ENCODE peak calls at places on chromosome 20, in ten cellular contexts. N is psoas muscle; E is brain microvascular endothelial cell; I is tibial nerve; V is bronchial epithelial cell; X is body of pancreas; Y is GM23338; G is activated CD8-positive, alpha-beta T cell treated with anti-CD3 and anti-CD28 coated beads for 36 hours; C is HFF-Myc; F is A549. D is an unnamed sample.

GRCh38 chr20:11156922-11157321 is 483.1 kb upstream of the JAG1 start:
- DNase-seq in N (no peak), E (no peak), I (no peak), V (peak; percentile 12), X (no peak), Y (no peak), G (no peak), C (no peak), F (no peak), D (no peak)

GRCh38 chr20:37566590-37567330 is 39.1 kb upstream of the BLCAP start:
- DNase-seq in N (no peak), E (no peak), I (no peak), V (no peak), X (no peak), Y (no peak), G (no peak), C (no peak), F (no peak), D (no peak)

GRCh38 chr20:9889270-9889981 is 50.5 kb upstream of the PAK5 start:
- DNase-seq in N (no peak), E (no peak), I (no peak), V (no peak), X (no peak), Y (no peak), G (no peak), C (no peak), F (no peak), D (no peak)

GRCh38 chr20:39338977-39339376 is 376.8 kb downstream of the DHX35 start:
- DNase-seq in N (no peak), E (no peak), I (peak; percentile 20), V (peak; percentile 2), X (no peak), Y (no peak), G (no peak), C (no peak), F (no peak), D (no peak)

GRCh38 chr20:46031701-46032254 is 2.8 kb downstream of the SLC12A5 start:
- DNase-seq in N (no peak), E (no peak), I (no peak), V (no peak), X (peak; percentile 47), Y (peak; percentile 91), G (no peak), C (no peak), F (no peak), D (no peak)

GRCh38 chr20:48821261-48821910 is 6.4 kb downstream of the PREX1 start:
- DNase-seq in N (no peak), E (no peak), I (no peak), V (no peak), X (no peak), Y (no peak), G (no peak), C (no peak), F (no peak), D (no peak)

GRCh38 chr20:33549229-33549628 is 59.3 kb downstream of the CBFA2T2 start:
- DNase-seq in N (no peak), E (no peak), I (no peak), V (no peak), X (no peak), Y (no peak), G (no peak), C (no peak), F (no peak), D (no peak)

GRCh38 chr20:53444386-53444785 is 149.3 kb downstream of the ZNF217 start:
- DNase-seq in N (no peak), E (no peak), I (no peak), V (no peak), X (no peak), Y (no peak), G (no peak), C (no peak), F (no peak), D (no peak)

GRCh38 chr20:25858495-25859425 is 162.1 kb upstream of the ZNF337 start:
- DNase-seq in N (no peak), E (no peak), I (no peak), V (no peak), X (no peak), Y (no peak), G (no peak), C (no peak), F (no peak), D (no peak)

GRCh38 chr20:5973172-5973571 is 22.7 kb downstream of the MCM8 start:
- DNase-seq in N (no peak), E (peak; percentile 27), I (no peak), V (peak; percentile 99), X (no peak), Y (no peak), G (no peak), C (no peak), F (peak; percentile 94), D (no peak)

GRCh38 chr20:4406627-4407026 is 315.1 kb upstream of the PRND start:
- DNase-seq in N (no peak), E (peak; percentile 71), I (no peak), V (peak; percentile 94), X (no peak), Y (no peak), G (no peak), C (peak; percentile 79), F (no peak), D (no peak)

GRCh38 chr20:10864076-10864672 is 190.4 kb upstream of the JAG1 start:
- DNase-seq in N (no peak), E (peak; percentile 12), I (peak; percentile 23), V (peak; percentile 80), X (peak; percentile 73), Y (peak; percentile 32), G (no peak), C (no peak), F (no peak), D (no peak)

GRCh38 chr20:1711266-1711665 is 53.7 kb upstream of the SIRPG start:
- DNase-seq in N (no peak), E (no peak), I (no peak), V (no peak), X (no peak), Y (no peak), G (no peak), C (no peak), F (no peak), D (no peak)

GRCh38 chr20:10040070-10040970 is 5.5 kb downstream of the ANKEF1 start:
- DNase-seq in N (no peak), E (peak; percentile 67), I (no peak), V (peak; percentile 90), X (no peak), Y (no peak), G (no peak), C (peak; percentile 42), F (peak; percentile 56), D (no peak)

GRCh38 chr20:34987288-34988175 is 31.9 kb downstream of the MYH7B start:
- DNase-seq in N (no peak), E (no peak), I (no peak), V (no peak), X (no peak), Y (no peak), G (no peak), C (no peak), F (no peak), D (no peak)

GRCh38 chr20:19903168-19903676 is 113.9 kb upstream of the NAA20 start:
- DNase-seq in N (no peak), E (peak; percentile 43), I (peak; percentile 43), V (peak; percentile 52), X (no peak), Y (peak; percentile 10), G (peak; percentile 13), C (no peak), F (no peak), D (no peak)

GRCh38 chr20:22303523-22303922 is 280.8 kb downstream of the FOXA2 start:
- DNase-seq in N (no peak), E (no peak), I (no peak), V (no peak), X (no peak), Y (peak; percentile 64), G (no peak), C (no peak), F (peak; percentile 53), D (no peak)
- TF ChIP-seq CTCF in N (no peak), E (no peak), I (no peak), V (peak; percentile 23), X (no peak), Y (peak; percentile 62), G (no peak), C (no peak), F (peak; percentile 44), D (peak; percentile 26)

DNA sequence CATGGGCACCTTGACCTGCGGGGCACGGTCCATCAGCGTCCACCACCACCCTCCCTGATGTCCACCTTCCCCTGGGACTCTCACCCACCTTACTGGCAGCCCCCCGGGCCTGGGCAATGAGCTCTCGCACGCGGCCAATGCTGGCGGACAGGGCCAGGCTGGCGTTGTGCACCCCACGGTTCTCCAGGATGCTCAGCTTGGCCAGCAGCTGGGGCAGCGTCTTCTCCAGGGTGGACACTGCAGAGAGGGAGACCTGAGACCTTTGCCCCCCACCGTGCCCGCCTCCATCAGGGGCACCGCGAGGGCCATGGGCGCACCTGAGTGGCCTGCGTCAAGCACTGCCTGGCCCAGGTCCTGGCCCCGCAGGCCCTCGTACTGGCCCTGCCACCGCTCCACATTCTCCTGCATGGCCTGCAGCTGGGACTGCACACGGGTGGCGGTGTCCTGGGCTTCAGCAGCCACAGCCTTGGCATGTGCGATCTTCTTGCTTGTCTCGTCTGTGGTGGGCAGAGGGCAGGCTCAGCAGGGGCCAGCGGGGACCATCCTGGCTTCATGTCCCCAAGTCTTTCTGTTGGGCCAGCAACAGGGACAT is 12.0 kb downstream of the ADRM1 start:
- DNase-seq in N (no peak), E (no peak), I (no peak), V (no peak), X (no peak), Y (no peak), G (no peak), C (no peak), F (no peak), D (no peak)
- TF ChIP-seq CTCF in N (no peak), E (no peak), I (no peak), V (no peak), X (no peak), Y (no peak), G (no peak), C (no peak), F (no peak), D (no peak)

DNA sequence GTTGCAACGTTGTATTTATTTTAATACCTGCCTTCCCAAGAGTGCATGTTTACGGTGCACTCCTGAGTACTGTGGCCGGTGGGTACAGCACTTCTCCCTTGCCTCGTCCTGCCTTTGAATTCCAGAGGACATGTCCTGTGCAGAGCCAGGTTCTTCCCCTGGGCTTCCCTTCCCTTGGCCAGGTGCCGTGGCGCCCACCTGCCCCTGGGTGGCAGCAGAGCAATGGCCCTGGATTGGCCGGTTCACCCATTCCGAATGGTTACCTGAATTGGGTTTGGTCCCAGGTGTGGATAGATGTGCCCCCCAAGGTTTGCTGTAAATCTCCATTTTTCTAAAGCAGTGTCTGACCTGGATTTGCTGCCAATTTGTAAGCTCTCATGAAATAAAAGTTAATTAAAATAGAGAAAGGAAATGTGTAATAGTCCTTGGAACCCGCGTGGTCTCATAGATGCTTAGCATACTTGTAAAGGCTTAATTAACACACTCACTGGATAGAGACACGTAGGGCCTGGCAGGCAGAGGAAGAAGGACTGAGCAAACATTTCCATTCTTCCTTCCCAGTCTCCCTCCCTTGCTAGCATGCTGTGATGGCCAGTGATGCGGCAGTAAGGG is 40.6 kb downstream of the DTD1 start:
- DNase-seq in N (no peak), E (no peak), I (no peak), V (no peak), X (peak; percentile 20), Y (peak; percentile 80), G (peak; percentile 13), C (no peak), F (peak; percentile 18), D (no peak)
- TF ChIP-seq CTCF in N (peak; percentile 50), E (peak; percentile 77), I (no peak), V (peak; percentile 71), X (no peak), Y (peak; percentile 89), G (peak; percentile 36), C (peak; percentile 60), F (peak; percentile 37), D (peak; percentile 72)

GRCh38 chr20:24781061-24781980 is 167.7 kb upstream of the CST7 start:
- DNase-seq in N (peak; percentile 23), E (no peak), I (no peak), V (peak; percentile 23), X (no peak), Y (peak; percentile 44), G (peak; percentile 49), C (no peak), F (peak; percentile 40), D (no peak)
- TF ChIP-seq CTCF in N (peak; percentile 15), E (peak; percentile 84), I (no peak), V (peak; percentile 65), X (no peak), Y (peak; percentile 70), G (no peak), C (peak; percentile 58), F (peak; percentile 69), D (peak; percentile 52)

D was measured in progenitor cell of endocrine pancreas.